ENCODE peak calls at places on chromosome 1, in six cellular contexts. O is uterus, I is right lobe of liver, B is tibial nerve, P is SJSA1, L is cardiac muscle cell. E is an unnamed sample.

GRCh38 chr1:224707849-224708725 is 92.0 kb downstream of the CNIH3 start:
- DNase-seq in I (peak; percentile 49), P (peak; percentile 72), O (peak; percentile 45), B (no peak), L (peak; percentile 91), E (no peak)

GRCh38 chr1:63861055-63861691 is 87.4 kb downstream of the ROR1 start:
- DNase-seq in L (no peak), I (no peak), O (peak; percentile 24), B (peak; percentile 35), P (no peak), E (peak; percentile 35)

GRCh38 chr1:210328746-210329488 is at the start of gene HHAT:
- DNase-seq in L (peak; percentile 86), P (peak; percentile 91), O (peak; percentile 70), B (peak; percentile 46), I (peak; percentile 87), E (peak; percentile 68)

GRCh38 chr1:75672528-75673393 is 51.7 kb upstream of the ACADM start:
- DNase-seq in O (no peak), P (peak; percentile 15), I (no peak), B (no peak), L (peak; percentile 59), E (no peak)

GRCh38 chr1:215606564-215607168 is 39.6 kb downstream of the KCTD3 start:
- DNase-seq in O (no peak), L (peak; percentile 37), B (no peak), P (no peak), I (no peak), E (no peak)

GRCh38 chr1:89706700-89707012 is 73.7 kb downstream of the LRRC8C start:
- DNase-seq in O (no peak), P (no peak), L (no peak), I (no peak), B (no peak), E (no peak)

GRCh38 chr1:76066390-76066789 is 8.2 kb upstream of the ST6GALNAC3 start:
- DNase-seq in I (no peak), P (peak; percentile 60), L (peak; percentile 15), O (no peak), B (no peak), E (no peak)

GRCh38 chr1:101308935-101309333 is 72.1 kb downstream of the S1PR1 start:
- DNase-seq in L (no peak), O (no peak), B (no peak), I (no peak), P (no peak), E (no peak)

GRCh38 chr1:19124273-19124672 is 85.8 kb downstream of the UBR4 start:
- DNase-seq in I (no peak), P (no peak), B (no peak), L (no peak), O (no peak), E (no peak)

GRCh38 chr1:182611787-182612186 is 7.6 kb upstream of the RGS16 start:
- DNase-seq in I (no peak), B (no peak), L (no peak), P (no peak), O (no peak), E (no peak)

GRCh38 chr1:154937988-154938386 is 1.5 kb upstream of the PMVK start:
- DNase-seq in B (no peak), L (no peak), P (no peak), O (no peak), I (no peak), E (no peak)

GRCh38 chr1:36095760-36096405 is 7.2 kb downstream of the ADPRS start:
- DNase-seq in P (no peak), I (no peak), B (no peak), L (peak; percentile 7), O (no peak), E (no peak)

GRCh38 chr1:156096640-156097391 is 14.6 kb upstream of the MEX3A start:
- DNase-seq in P (peak; percentile 89), O (peak; percentile 93), L (peak; percentile 90), I (peak; percentile 87), B (peak; percentile 88), E (peak; percentile 91)

GRCh38 chr1:180041587-180041986 is 87.0 kb downstream of the CEP350 start:
- DNase-seq in P (no peak), L (no peak), O (no peak), I (no peak), B (no peak), E (no peak)

GRCh38 chr1:218344814-218345672 is at the start of gene TGFB2:
- DNase-seq in P (peak; percentile 86), O (peak; percentile 66), B (peak; percentile 64), L (peak; percentile 87), I (no peak), E (peak; percentile 64)

GRCh38 chr1:75134939-75135828 is 996 bp downstream of the LHX8 start:
- DNase-seq in L (peak; percentile 11), B (no peak), P (peak; percentile 79), O (no peak), I (no peak), E (no peak)

GRCh38 chr1:7454895-7455784 is 316.0 kb upstream of the VAMP3 start:
- DNase-seq in B (no peak), L (no peak), O (no peak), I (no peak), P (no peak), E (no peak)

GRCh38 chr1:110309139-110309538 is 30.0 kb upstream of the RBM15 start:
- DNase-seq in L (peak; percentile 39), B (no peak), I (no peak), P (no peak), O (no peak), E (no peak)

GRCh38 chr1:8363186-8363585 is 45.3 kb downstream of the SLC45A1 start:
- DNase-seq in P (no peak), L (no peak), O (peak; percentile 17), B (no peak), I (no peak), E (peak; percentile 60)

GRCh38 chr1:21703318-21703963 is 34.3 kb upstream of the RAP1GAP start:
- DNase-seq in L (peak; percentile 63), I (no peak), B (no peak), P (peak; percentile 46), O (no peak), E (no peak)

GRCh38 chr1:152001631-152002584 is 8.2 kb upstream of the S100A10 start:
- DNase-seq in B (peak; percentile 96), O (peak; percentile 87), I (peak; percentile 77), L (peak; percentile 97), P (peak; percentile 65), E (peak; percentile 90)

DNA sequence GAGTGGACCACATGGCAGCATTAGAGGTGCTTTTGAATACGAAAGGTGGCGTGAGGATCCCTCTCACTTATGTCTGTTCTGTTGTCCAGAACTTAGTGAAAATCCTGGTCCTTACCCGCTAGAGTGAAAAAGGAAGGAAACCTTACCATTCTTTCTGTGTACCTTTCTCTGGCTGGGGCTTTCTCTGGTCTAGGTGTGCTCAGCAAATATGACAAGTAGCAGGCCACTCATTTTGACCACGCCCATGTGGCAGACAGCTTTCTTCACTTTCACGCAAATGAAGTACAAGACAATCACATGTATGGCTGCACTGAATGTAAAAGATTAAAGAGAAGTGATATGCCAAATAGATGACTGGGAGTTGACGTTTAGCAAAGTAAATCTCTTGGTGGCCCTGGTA is 131.9 kb downstream of the FGGY start:
- DNase-seq in B (no peak), I (no peak), L (no peak), P (no peak), O (no peak), E (no peak)
- H3K4me1 ChIP-seq in B (no peaks in the 10 kb centered on the region), I (peaks cover 50% of the 10 kb centered on the region), L (peaks cover 31% of the 10 kb centered on the region), P (peaks cover 43% of the 10 kb centered on the region), O (no peaks in the 10 kb centered on the region), E (peaks cover 11% of the 10 kb centered on the region)

DNA sequence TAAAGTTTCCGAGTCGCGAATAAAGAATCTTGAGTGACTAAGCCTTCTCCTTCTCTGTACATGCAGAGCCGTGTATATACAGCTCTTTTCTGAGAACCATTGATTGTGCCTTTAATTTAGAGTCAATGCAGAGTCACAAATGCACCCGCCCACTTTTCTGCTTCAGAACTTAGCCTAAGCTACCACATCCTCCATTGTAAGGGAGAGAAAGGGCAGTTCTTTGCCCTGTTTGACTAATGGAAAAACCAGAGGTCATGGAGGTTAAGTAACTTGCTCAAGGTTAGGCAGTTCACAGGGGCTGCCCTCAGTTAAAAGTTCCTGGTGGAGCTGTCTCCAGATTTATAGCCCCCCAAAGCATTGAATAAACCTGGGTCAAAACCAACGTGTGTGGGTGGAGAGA is 139.6 kb downstream of the TOMM20 start:
- DNase-seq in I (no peak), L (no peak), B (no peak), O (no peak), P (no peak), E (no peak)
- H3K4me1 ChIP-seq in I (peaks cover 17% of the 10 kb centered on the region), L (peaks cover 13% of the 10 kb centered on the region), B (no peaks in the 10 kb centered on the region), O (peaks cover 21% of the 10 kb centered on the region), P (peaks cover 58% of the 10 kb centered on the region), E (peaks cover 62% of the 10 kb centered on the region)

DNA sequence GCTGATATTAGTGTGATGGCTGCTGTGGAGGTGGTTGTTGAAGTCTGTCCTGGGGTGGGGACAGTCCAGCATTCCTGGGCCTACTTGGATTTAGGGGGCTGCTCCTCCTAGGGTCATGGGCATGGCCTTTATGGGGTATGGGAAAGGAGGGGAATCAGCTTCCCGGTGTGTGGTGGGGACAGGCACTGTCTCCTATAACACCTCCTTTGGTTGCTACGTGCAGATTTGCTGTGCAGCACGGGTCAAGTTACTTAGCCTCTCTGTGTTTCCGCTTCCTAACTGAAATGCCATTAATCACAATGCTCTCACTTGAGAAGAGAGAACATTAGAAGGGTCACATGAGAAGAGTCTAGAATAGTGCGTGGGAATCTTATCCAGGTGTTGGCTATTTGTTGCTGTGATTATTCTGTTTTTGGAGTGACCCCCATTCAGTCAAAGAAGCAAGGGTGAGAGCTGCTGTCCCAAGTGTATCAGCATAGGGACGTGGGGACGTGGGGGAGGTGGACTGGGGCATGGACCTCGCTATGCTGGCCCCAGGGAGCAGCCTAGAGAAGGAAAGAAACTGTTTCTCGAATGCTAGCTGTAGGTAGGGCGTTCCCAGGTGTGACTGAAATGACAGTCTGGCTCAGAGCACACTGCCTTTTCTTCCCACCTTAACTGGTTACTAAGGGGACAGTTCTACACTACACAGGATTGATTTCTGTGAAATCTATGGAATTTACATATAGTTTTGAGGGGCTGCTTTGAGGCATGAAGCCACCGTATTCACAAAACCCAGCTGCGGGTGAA is 19.9 kb downstream of the SOX13 start:
- DNase-seq in I (no peak), B (no peak), O (no peak), P (no peak), L (no peak), E (no peak)
- H3K4me1 ChIP-seq in I (peaks cover 29% of the 10 kb centered on the region), B (peaks cover 3% of the 10 kb centered on the region), O (peaks cover 44% of the 10 kb centered on the region), P (peaks cover 21% of the 10 kb centered on the region), L (peaks cover 20% of the 10 kb centered on the region), E (peaks cover 83% of the 10 kb centered on the region)

GRCh38 chr1:153767519-153767918 is 7.7 kb upstream of the SLC27A3 start:
- DNase-seq in I (no peak), P (no peak), O (no peak), B (no peak), L (no peak), E (no peak)
- H3K4me1 ChIP-seq in I (peaks cover 36% of the 10 kb centered on the region), P (no peaks in the 10 kb centered on the region), O (no peaks in the 10 kb centered on the region), B (no peaks in the 10 kb centered on the region), L (no peaks in the 10 kb centered on the region), E (peaks cover under 1% of the 10 kb centered on the region)

GRCh38 chr1:167617100-167617949 is 12.7 kb upstream of the RCSD1 start:
- DNase-seq in L (peak; percentile 86), I (no peak), O (peak; percentile 38), B (peak; percentile 37), P (no peak), E (peak; percentile 69)
- H3K4me1 ChIP-seq in L (no peaks in the 10 kb centered on the region), I (peaks cover 10% of the 10 kb centered on the region), O (no peaks in the 10 kb centered on the region), B (no peaks in the 10 kb centered on the region), P (peaks cover 8% of the 10 kb centered on the region), E (no peaks in the 10 kb centered on the region)

E was measured in tibial artery.